ENCODE peak calls at places on chromosomes 2 and 18, in four cellular contexts. T is NCI-H1417, W is anterior cingulate cortex, O is C1 segment of cervical spinal cord. Y is an unnamed sample.

GRCh38 chr2:1283020-1283801 is 130.1 kb upstream of the TPO start:
- DNase-seq in T (no peak), W (no peak), O (no peak), Y (no peak)

GRCh38 chr2:40448476-40449079 is 3.3 kb downstream of the SLC8A1 start:
- DNase-seq in T (peak), W (no peak), O (no peak), Y (no peak)

GRCh38 chr2:121471571-121472464 is 58.9 kb upstream of the RNU4ATAC start:
- DNase-seq in T (no peak), W (no peak), O (no peak), Y (no peak)

GRCh38 chr2:45964226-45964841 is 312.9 kb downstream of the PRKCE start:
- DNase-seq in T (peak), W (peak), O (peak), Y (no peak)

GRCh38 chr2:10977636-10978035 is 65.9 kb downstream of the KCNF1 start:
- DNase-seq in T (no peak), W (no peak), O (no peak), Y (no peak)

GRCh38 chr2:28129955-28130695 is 239.6 kb downstream of the BABAM2 start:
- DNase-seq in T (no peak), W (no peak), O (no peak), Y (no peak)

GRCh38 chr18:12921178-12921577 is 26.6 kb upstream of the SEH1L start:
- DNase-seq in T (no peak), W (no peak), O (no peak), Y (no peak)

GRCh38 chr18:24530630-24531111 is 70.2 kb downstream of the HRH4 start:
- DNase-seq in T (no peak), W (peak), O (no peak), Y (no peak)

GRCh38 chr2:224210495-224211472 is 171.7 kb upstream of the SERPINE2 start:
- DNase-seq in T (no peak), W (no peak), O (no peak), Y (no peak)

GRCh38 chr18:21264651-21265050 is 22.6 kb downstream of the GREB1L start:
- DNase-seq in T (no peak), W (no peak), O (no peak), Y (no peak)

GRCh38 chr2:200221055-200221692 is 85.3 kb upstream of the SPATS2L start:
- DNase-seq in T (no peak), W (no peak), O (no peak), Y (no peak)

GRCh38 chr2:219099319-219099718 is 38.6 kb upstream of the IHH start:
- DNase-seq in T (no peak), W (no peak), O (no peak), Y (no peak)

GRCh38 chr2:205405752-205406151 is 276.5 kb upstream of the NRP2 start:
- DNase-seq in T (no peak), W (no peak), O (no peak), Y (no peak)

GRCh38 chr2:123695449-123695848 is 329.6 kb upstream of the CNTNAP5 start:
- DNase-seq in T (no peak), W (no peak), O (no peak), Y (no peak)

GRCh38 chr2:99879481-99879880 is 262.9 kb downstream of the AFF3 start:
- DNase-seq in T (no peak), W (no peak), O (no peak), Y (no peak)

GRCh38 chr2:96116879-96117533 is 635 bp upstream of the ADRA2B start:
- DNase-seq in T (peak), W (no peak), O (peak), Y (peak)

GRCh38 chr18:63138469-63139340 is 180.9 kb downstream of the BCL2 start:
- DNase-seq in T (no peak), W (no peak), O (no peak), Y (no peak)

GRCh38 chr2:201182650-201183372 is at the start of gene CASP10:
- DNase-seq in T (no peak), W (no peak), O (no peak), Y (no peak)

GRCh38 chr2:154439156-154439555 is 259.3 kb upstream of the KCNJ3 start:
- DNase-seq in T (no peak), W (no peak), O (no peak), Y (no peak)

GRCh38 chr2:42169869-42170465 is 814 bp downstream of the EML4 start:
- DNase-seq in T (no peak), W (no peak), O (no peak), Y (no peak)

GRCh38 chr2:110105608-110106467 is 9.8 kb downstream of the MALL start:
- DNase-seq in T (no peak), W (no peak), O (no peak), Y (no peak)

GRCh38 chr2:112713585-112713925 is 7.3 kb upstream of the NT5DC4 start:
- DNase-seq in T (no peak), W (no peak), O (no peak), Y (no peak)

GRCh38 chr2:100381240-100381639 is 36.2 kb downstream of the CHST10 start:
- DNase-seq in T (peak), W (peak), O (peak), Y (peak)